ENCODE peak calls at places on chromosomes 5 and 9, in six cellular contexts. F, Y, H, D, V and X are unnamed samples.

GRCh38 chr5:132829742-132830435 is 558 bp downstream of the SHROOM1 start:
- DNase-seq in D (peak), V (peak), Y (peak), F (peak), H (peak), X (peak)

GRCh38 chr9:5440426-5440825 is 2.7 kb upstream of the PLGRKT start:
- DNase-seq in D (no peak), V (no peak), H (no peak), Y (no peak), F (no peak), X (peak)

GRCh38 chr9:115633099-115633498 is 515.1 kb upstream of the TNC start:
- DNase-seq in F (no peak), D (no peak), V (peak), H (no peak), Y (no peak), X (no peak)

GRCh38 chr5:157546456-157547100 is 29.0 kb downstream of the ADAM19 start:
- DNase-seq in F (no peak), D (no peak), V (peak), H (no peak), Y (no peak), X (no peak)

GRCh38 chr5:104179057-104179456 is 616.5 kb upstream of the NUDT12 start:
- DNase-seq in H (peak), F (peak), Y (peak), D (peak), V (peak), X (peak)

GRCh38 chr5:68924490-68925145 is 169.2 kb upstream of the SLC30A5 start:
- DNase-seq in V (peak), D (peak), H (peak), F (no peak), Y (no peak), X (peak)

GRCh38 chr5:128284236-128284635 is 200.7 kb downstream of the SLC12A2 start:
- DNase-seq in D (peak), F (no peak), V (no peak), Y (no peak), H (no peak), X (no peak)

GRCh38 chr9:131625848-131626670 is 80.7 kb downstream of the PRRT1B start:
- DNase-seq in Y (no peak), V (no peak), D (no peak), F (no peak), H (no peak), X (no peak)

GRCh38 chr5:74582853-74583252 is 57.7 kb downstream of the ENC1 start:
- DNase-seq in D (no peak), Y (no peak), V (no peak), F (no peak), H (no peak), X (no peak)

GRCh38 chr5:96940586-96940985 is 4.7 kb downstream of the LNPEP start:
- DNase-seq in H (no peak), F (no peak), D (peak), Y (no peak), V (peak), X (no peak)

GRCh38 chr5:162067138-162067537 is 435 bp upstream of the GABRG2 start:
- DNase-seq in D (no peak), F (no peak), V (no peak), Y (no peak), H (no peak), X (no peak)

GRCh38 chr5:118208031-118208453 is 780.3 kb downstream of the DTWD2 start:
- DNase-seq in V (no peak), H (no peak), D (no peak), Y (no peak), F (no peak), X (no peak)